ENCODE peak calls at places on chromosomes 11 and 22, in six cellular contexts. N is BJ, B is M059J, E is adrenal gland, Q is T-helper 2 cell, F is Ammon's horn. R is an unnamed sample.

GRCh38 chr11:94876645-94877445 is 96.5 kb downstream of the CWC15 start:
- DNase-seq in B (peak), N (peak), E (peak), Q (peak), F (peak), R (no peak)

GRCh38 chr22:17085277-17086091 is 684 bp downstream of the IL17RA start:
- DNase-seq in Q (peak), N (no peak), F (no peak), E (no peak), B (no peak), R (no peak)

GRCh38 chr11:61123775-61124571 is 21.7 kb downstream of the CD5 start:
- DNase-seq in F (no peak), Q (no peak), E (no peak), B (peak), N (no peak), R (no peak)

GRCh38 chr11:122758974-122759373 is 79.3 kb upstream of the CRTAM start:
- DNase-seq in N (no peak), F (no peak), E (no peak), Q (no peak), B (peak), R (no peak)

GRCh38 chr11:3359092-3359824 is 19.7 kb downstream of the ZNF195 start:
- DNase-seq in E (no peak), B (peak), N (no peak), F (no peak), Q (no peak), R (no peak)

GRCh38 chr11:84498016-84498415 is 1129.1 kb downstream of the DLG2 start:
- DNase-seq in Q (no peak), B (no peak), N (no peak), E (peak), F (no peak), R (no peak)

GRCh38 chr11:74255741-74256369 is 55.6 kb downstream of the P4HA3 start:
- DNase-seq in Q (peak), F (peak), E (peak), B (peak), N (no peak), R (no peak)

GRCh38 chr11:9231848-9232177 is 33.3 kb downstream of the DENND5A start:
- DNase-seq in N (no peak), F (peak), B (peak), E (peak), Q (peak), R (no peak)

GRCh38 chr11:105392546-105392945 is 217.3 kb upstream of the GRIA4 start:
- DNase-seq in Q (no peak), E (no peak), B (peak), F (no peak), N (peak), R (no peak)

GRCh38 chr22:43398910-43399309 is 12.9 kb upstream of the MPPED1 start:
- DNase-seq in Q (no peak), N (no peak), F (no peak), B (no peak), E (no peak), R (no peak)

GRCh38 chr11:27408231-27408630 is 45.2 kb upstream of the CCDC34 start:
- DNase-seq in B (no peak), E (no peak), Q (no peak), N (no peak), F (no peak), R (no peak)

GRCh38 chr11:100757636-100758035 is 70.5 kb downstream of the ARHGAP42 start:
- DNase-seq in N (no peak), E (no peak), Q (no peak), B (no peak), F (peak), R (no peak)

GRCh38 chr11:75706260-75706729 is 11.3 kb upstream of the MOGAT2 start:
- DNase-seq in F (peak), E (peak), B (peak), Q (peak), N (peak), R (peak)

GRCh38 chr11:11229691-11230090 is 123.4 kb downstream of the CSNK2A3 start:
- DNase-seq in Q (no peak), E (no peak), B (peak), N (no peak), F (no peak), R (no peak)

GRCh38 chr11:131688056-131688693 is 317.8 kb downstream of the NTM start:
- DNase-seq in Q (peak), E (no peak), N (no peak), B (peak), F (peak), R (no peak)

GRCh38 chr11:9459573-9460321 is 1.1 kb upstream of the ZNF143 start:
- DNase-seq in E (no peak), F (peak), B (peak), Q (peak), N (peak), R (no peak)

GRCh38 chr11:44936527-44936926 is 14.2 kb downstream of the TP53I11 start:
- DNase-seq in B (peak), F (peak), E (peak), N (no peak), Q (peak), R (no peak)

GRCh38 chr22:27310966-27311665 is 490.4 kb downstream of the MN1 start:
- DNase-seq in N (no peak), Q (no peak), F (no peak), E (no peak), B (no peak), R (no peak)

GRCh38 chr11:104320956-104321355 is 157.0 kb upstream of the PDGFD start:
- DNase-seq in E (no peak), F (no peak), Q (no peak), B (no peak), N (no peak), R (no peak)

GRCh38 chr22:43531651-43532050 is 119.8 kb downstream of the MPPED1 start:
- DNase-seq in B (no peak), Q (no peak), F (no peak), E (no peak), N (no peak), R (no peak)

GRCh38 chr11:64619811-64620285 is 28.8 kb downstream of the SLC22A12 start:
- DNase-seq in B (peak), Q (no peak), F (peak), E (peak), N (no peak), R (peak)

GRCh38 chr11:104256525-104256924 is 92.6 kb upstream of the PDGFD start:
- DNase-seq in Q (no peak), B (no peak), E (no peak), N (no peak), F (no peak), R (no peak)

GRCh38 chr11:26187639-26188038 is 144.3 kb upstream of the ANO3 start:
- DNase-seq in Q (no peak), E (peak), N (peak), B (peak), F (no peak), R (no peak)

GRCh38 chr11:1554981-1555712 is 16.9 kb downstream of the DUSP8 start:
- DNase-seq in N (no peak), Q (no peak), E (no peak), B (no peak), F (no peak), R (no peak)

GRCh38 chr22:37604875-37605274 is 3.8 kb upstream of the GGA1 start:
- DNase-seq in Q (peak), N (no peak), B (no peak), E (no peak), F (no peak), R (no peak)

GRCh38 chr11:122601131-122602125 is 54.1 kb upstream of the UBASH3B start:
- DNase-seq in N (peak), Q (no peak), B (peak), F (no peak), E (peak), R (no peak)

GRCh38 chr11:67468509-67468834 is 579 bp downstream of the TMEM134 start:
- DNase-seq in N (no peak), E (no peak), Q (no peak), F (no peak), B (no peak), R (no peak)

GRCh38 chr11:65872555-65873279 is at the start of gene EFEMP2:
- DNase-seq in E (no peak), Q (no peak), F (no peak), N (no peak), B (peak), R (no peak)

GRCh38 chr11:130426223-130427048 is 2.0 kb downstream of the ADAMTS8 start:
- DNase-seq in N (no peak), Q (no peak), F (peak), B (no peak), E (no peak), R (no peak)

GRCh38 chr11:111632798-111633197 is 30.5 kb downstream of the SIK2 start:
- DNase-seq in N (no peak), B (peak), E (no peak), F (no peak), Q (no peak), R (no peak)

GRCh38 chr11:111541209-111542061 is 915 bp downstream of the LAYN start:
- DNase-seq in F (no peak), N (peak), Q (no peak), E (peak), B (peak), R (no peak)

GRCh38 chr11:64594159-64594939 is 3.3 kb downstream of the SLC22A12 start:
- DNase-seq in N (no peak), B (no peak), E (no peak), Q (no peak), F (no peak), R (no peak)

GRCh38 chr22:37267128-37267587 is 15.2 kb upstream of the CYTH4 start:
- DNase-seq in E (no peak), B (peak), F (no peak), N (no peak), Q (peak), R (no peak)

GRCh38 chr11:69160296-69161116 is 4.8 kb downstream of the SMIM38 start:
- DNase-seq in N (no peak), F (no peak), B (no peak), Q (no peak), E (no peak), R (no peak)

GRCh38 chr22:36301384-36301828 is 48.5 kb downstream of the APOL1 start:
- DNase-seq in E (peak), Q (peak), N (no peak), B (peak), F (peak), R (peak)

GRCh38 chr22:36245805-36246356 is 6.6 kb upstream of the APOL2 start:
- DNase-seq in N (no peak), B (no peak), E (no peak), F (no peak), Q (no peak), R (no peak)